ENCODE peak calls at places on chromosomes 6 and 20, in eight cellular contexts. V is stimulated activated CD8-positive, alpha-beta memory T cell treated with anti-CD3 and anti-CD28 coated beads, Interleukin-12 subunit alpha, Interleukin-12 subunit beta, amount 100 ng/mL, for 4 hours; Q is activated naive CD4-positive, alpha-beta T cell; D is stromal cell of bone marrow; W is mesendoderm; L is ELR; R is neural progenitor cell; H is HTR-8/SVneo. C is an unnamed sample.

GRCh38 chr6:56803594-56803993 is 151.3 kb upstream of the BEND6 start:
- DNase-seq in H (no peak), R (no peak), L (peak), W (no peak), D (peak), Q (no peak), V (no peak), C (no peak)

GRCh38 chr6:143027058-143027457 is 33.6 kb upstream of the AIG1 start:
- DNase-seq in W (peak), L (peak), V (no peak), R (peak), H (peak), D (no peak), Q (peak), C (no peak)

GRCh38 chr6:43873806-43874714 is 104.0 kb downstream of the VEGFA start:
- DNase-seq in Q (no peak), H (no peak), D (no peak), R (peak), W (peak), V (no peak), L (no peak), C (no peak)

GRCh38 chr20:50172347-50173013 is 18.1 kb upstream of the CEBPB start:
- DNase-seq in W (peak), D (peak), V (no peak), R (peak), L (peak), H (peak), Q (no peak), C (no peak)

GRCh38 chr6:35942355-35942754 is 21.5 kb upstream of the SRPK1 start:
- DNase-seq in V (no peak), R (no peak), H (no peak), D (no peak), Q (no peak), W (no peak), L (no peak), C (no peak)

GRCh38 chr6:52663120-52663934 is 7.6 kb upstream of the TMEM14A start:
- DNase-seq in D (peak), R (peak), L (peak), W (peak), H (peak), Q (peak), V (no peak), C (no peak)

GRCh38 chr6:106076139-106076538 is 10.0 kb upstream of the PRDM1 start:
- DNase-seq in H (no peak), W (no peak), V (no peak), Q (no peak), L (no peak), D (no peak), R (no peak), C (no peak)

GRCh38 chr20:33442136-33443005 is 1.2 kb downstream of the SNTA1 start:
- DNase-seq in H (no peak), W (no peak), R (no peak), V (no peak), L (no peak), Q (no peak), D (no peak), C (no peak)

GRCh38 chr20:44098657-44099056 is 88.3 kb downstream of the JPH2 start:
- DNase-seq in Q (no peak), W (no peak), V (no peak), R (no peak), H (no peak), L (no peak), D (no peak), C (no peak)

GRCh38 chr6:128456510-128457244 is 63.7 kb downstream of the PTPRK start:
- DNase-seq in R (no peak), V (no peak), H (no peak), D (no peak), L (no peak), W (no peak), Q (no peak), C (no peak)

GRCh38 chr20:49384437-49385434 is 97.7 kb downstream of the KCNB1 start:
- DNase-seq in L (peak), D (peak), V (peak), W (peak), R (peak), Q (peak), H (peak), C (no peak)